ENCODE peak calls at places on chromosomes 2 and 18, in five cellular contexts. X, D, M, T and U are unnamed samples.

GRCh38 chr2:120619579-120619978 is 116.1 kb upstream of the GLI2 start:
- DNase-seq in X (peak; percentile 3), D (no peak), M (no peak), T (no peak), U (no peak)

GRCh38 chr2:198232281-198232680 is 427.9 kb downstream of the PLCL1 start:
- DNase-seq in X (no peak), D (no peak), M (no peak), T (no peak), U (no peak)

GRCh38 chr2:121350884-121351283 is 65.9 kb upstream of the TFCP2L1 start:
- DNase-seq in X (no peak), D (no peak), M (no peak), T (no peak), U (no peak)

GRCh38 chr2:124884315-124884714 is 859.2 kb downstream of the CNTNAP5 start:
- DNase-seq in X (no peak), D (no peak), M (no peak), T (no peak), U (no peak)

GRCh38 chr2:241897231-241897916 is 27.8 kb downstream of the RTP5 start:
- DNase-seq in X (peak; percentile 59), D (no peak), M (no peak), T (no peak), U (no peak)

GRCh38 chr2:2703792-2704191 is 372.7 kb upstream of the MYT1L start:
- DNase-seq in X (no peak), D (no peak), M (no peak), T (no peak), U (no peak)

GRCh38 chr18:24262097-24262496 is 123.2 kb downstream of the CABYR start:
- DNase-seq in X (no peak), D (no peak), M (no peak), T (no peak), U (no peak)

GRCh38 chr18:21598726-21599584 is 1.5 kb downstream of the ESCO1 start:
- DNase-seq in X (no peak), D (no peak), M (no peak), T (no peak), U (no peak)

GRCh38 chr2:43874776-43875451 is 36.1 kb downstream of the ABCG8 start:
- DNase-seq in X (no peak), D (no peak), M (no peak), T (no peak), U (no peak)

GRCh38 chr18:68837665-68838390 is 39.9 kb downstream of the CCDC102B start:
- DNase-seq in X (no peak), D (no peak), M (peak; percentile 47), T (no peak), U (no peak)

GRCh38 chr18:2805970-2806943 is 40.5 kb upstream of the EMILIN2 start:
- DNase-seq in X (no peak), D (no peak), M (peak; percentile 3), T (no peak), U (no peak)

GRCh38 chr18:10842821-10843220 is 306.5 kb downstream of the PIEZO2 start:
- DNase-seq in X (no peak), D (no peak), M (no peak), T (no peak), U (no peak)

GRCh38 chr2:128600606-128601297 is 282.1 kb upstream of the HS6ST1 start:
- DNase-seq in X (no peak), D (no peak), M (no peak), T (no peak), U (no peak)

GRCh38 chr18:46497129-46497528 is 159.9 kb downstream of the LOXHD1 start:
- DNase-seq in X (no peak), D (no peak), M (no peak), T (peak; percentile 65), U (no peak)

GRCh38 chr18:3605562-3606443 is 155.8 kb downstream of the TGIF1 start:
- DNase-seq in X (no peak), D (peak; percentile 41), M (no peak), T (peak; percentile 36), U (no peak)

GRCh38 chr2:207884127-207884526 is 114.4 kb upstream of the FZD5 start:
- DNase-seq in X (no peak), D (no peak), M (no peak), T (no peak), U (no peak)

GRCh38 chr2:216774620-216775019 is 79.3 kb upstream of the IGFBP5 start:
- DNase-seq in X (no peak), D (no peak), M (no peak), T (no peak), U (no peak)

GRCh38 chr2:216169087-216169486 is 59.9 kb downstream of the XRCC5 start:
- DNase-seq in X (no peak), D (no peak), M (no peak), T (no peak), U (no peak)

GRCh38 chr18:49618741-49619392 is 57.0 kb downstream of the LIPG start:
- DNase-seq in X (no peak), D (no peak), M (no peak), T (no peak), U (no peak)

GRCh38 chr18:74508821-74509225 is 12.7 kb downstream of the CNDP2 start:
- DNase-seq in X (peak; percentile 29), D (no peak), M (no peak), T (no peak), U (no peak)

GRCh38 chr2:209960676-209961630 is 41.5 kb upstream of the RPE start:
- DNase-seq in X (no peak), D (peak; percentile 49), M (peak; percentile 20), T (peak; percentile 68), U (peak; percentile 8)

GRCh38 chr18:72762505-72763122 is 105.2 kb downstream of the NETO1 start:
- DNase-seq in X (no peak), D (no peak), M (peak; percentile 46), T (no peak), U (no peak)

GRCh38 chr2:226999676-227000075 is 163.8 kb downstream of the RHBDD1 start:
- DNase-seq in X (no peak), D (no peak), M (no peak), T (no peak), U (no peak)

GRCh38 chr2:43455735-43456642 is 139.8 kb downstream of the THADA start:
- DNase-seq in X (no peak), D (no peak), M (no peak), T (no peak), U (no peak)